ENCODE peak calls at places on chromosome 15, in four cellular contexts. One of them, this sample, is unnamed.

GRCh38 chr15:85744636-85745422 is 49.9 kb downstream of the KLHL25 start:
- DNase-seq in astrocyte of the spinal cord: no peak
- DNase-seq in cardiac fibroblast: no peak
- DNase-seq in AG04449: no peak
- DNase-seq in this sample: no peak

GRCh38 chr15:41774062-41774872 is at the start of gene MAPKBP1:
- DNase-seq in cardiac fibroblast: peak; percentile 98
- DNase-seq in astrocyte of the spinal cord: peak; percentile 99
- DNase-seq in AG04449: peak; percentile 93
- DNase-seq in this sample: peak; percentile 99

GRCh38 chr15:51623386-51623938 is 891 bp upstream of the DMXL2 start:
- DNase-seq in AG04449: no peak
- DNase-seq in astrocyte of the spinal cord: no peak
- DNase-seq in cardiac fibroblast: no peak
- DNase-seq in this sample: peak; percentile 11

GRCh38 chr15:57533062-57533735 is 58.5 kb upstream of the MYZAP start:
- DNase-seq in cardiac fibroblast: no peak
- DNase-seq in AG04449: no peak
- DNase-seq in astrocyte of the spinal cord: no peak
- DNase-seq in this sample: no peak

GRCh38 chr15:70492240-70493177 is 270.8 kb downstream of the UACA start:
- DNase-seq in cardiac fibroblast: peak; percentile 85
- DNase-seq in astrocyte of the spinal cord: peak; percentile 93
- DNase-seq in AG04449: peak; percentile 65
- DNase-seq in this sample: peak; percentile 94

GRCh38 chr15:42232606-42233005 is 24.5 kb upstream of the VPS39 start:
- DNase-seq in cardiac fibroblast: no peak
- DNase-seq in astrocyte of the spinal cord: no peak
- DNase-seq in AG04449: no peak
- DNase-seq in this sample: no peak

GRCh38 chr15:68634531-68634930 is 55.7 kb downstream of the CORO2B start:
- DNase-seq in AG04449: no peak
- DNase-seq in cardiac fibroblast: no peak
- DNase-seq in astrocyte of the spinal cord: no peak
- DNase-seq in this sample: no peak

GRCh38 chr15:91118796-91119590 is 18.9 kb downstream of the SV2B start:
- DNase-seq in cardiac fibroblast: no peak
- DNase-seq in AG04449: no peak
- DNase-seq in astrocyte of the spinal cord: no peak
- DNase-seq in this sample: no peak

GRCh38 chr15:49875392-49875791 is 243.6 kb downstream of the ATP8B4 start:
- DNase-seq in astrocyte of the spinal cord: no peak
- DNase-seq in cardiac fibroblast: no peak
- DNase-seq in AG04449: no peak
- DNase-seq in this sample: no peak

GRCh38 chr15:77901251-77901881 is 176.1 kb downstream of the TBC1D2B start:
- DNase-seq in AG04449: no peak
- DNase-seq in astrocyte of the spinal cord: no peak
- DNase-seq in cardiac fibroblast: no peak
- DNase-seq in this sample: no peak

GRCh38 chr15:80856400-80856799 is 77.2 kb downstream of the CEMIP start:
- DNase-seq in AG04449: no peak
- DNase-seq in astrocyte of the spinal cord: no peak
- DNase-seq in cardiac fibroblast: no peak
- DNase-seq in this sample: no peak

GRCh38 chr15:39792954-39793353 is 10.3 kb upstream of the FSIP1 start:
- DNase-seq in AG04449: no peak
- DNase-seq in astrocyte of the spinal cord: no peak
- DNase-seq in cardiac fibroblast: peak; percentile 70
- DNase-seq in this sample: peak; percentile 31

GRCh38 chr15:80988148-80988796 is 1.3 kb downstream of the MESD start:
- DNase-seq in astrocyte of the spinal cord: no peak
- DNase-seq in AG04449: no peak
- DNase-seq in cardiac fibroblast: no peak
- DNase-seq in this sample: no peak

GRCh38 chr15:80654299-80654698 is 40.8 kb upstream of the ABHD17C start:
- DNase-seq in AG04449: no peak
- DNase-seq in cardiac fibroblast: no peak
- DNase-seq in astrocyte of the spinal cord: no peak
- DNase-seq in this sample: no peak

GRCh38 chr15:39239562-39239961 is 341.3 kb upstream of the THBS1 start:
- DNase-seq in cardiac fibroblast: peak; percentile 61
- DNase-seq in AG04449: no peak
- DNase-seq in astrocyte of the spinal cord: peak; percentile 79
- DNase-seq in this sample: peak; percentile 40

GRCh38 chr15:57640935-57641682 is 49.4 kb downstream of the MYZAP start:
- DNase-seq in astrocyte of the spinal cord: peak; percentile 29
- DNase-seq in AG04449: no peak
- DNase-seq in cardiac fibroblast: peak; percentile 59
- DNase-seq in this sample: peak; percentile 60

GRCh38 chr15:51129513-51130197 is 34.9 kb upstream of the TNFAIP8L3 start:
- DNase-seq in cardiac fibroblast: no peak
- DNase-seq in astrocyte of the spinal cord: no peak
- DNase-seq in AG04449: no peak
- DNase-seq in this sample: peak; percentile 53

GRCh38 chr15:52148409-52148808 is 35.8 kb upstream of the BCL2L10 start:
- DNase-seq in astrocyte of the spinal cord: peak; percentile 24
- DNase-seq in AG04449: no peak
- DNase-seq in cardiac fibroblast: no peak
- DNase-seq in this sample: no peak

GRCh38 chr15:97961067-97961954 is 808 bp downstream of the ARRDC4 start:
- DNase-seq in cardiac fibroblast: peak; percentile 18
- DNase-seq in astrocyte of the spinal cord: no peak
- DNase-seq in AG04449: no peak
- DNase-seq in this sample: no peak

GRCh38 chr15:43370975-43371974 is at the start of the genes TUBGCP4 and ZSCAN29:
- DNase-seq in astrocyte of the spinal cord: peak; percentile 77
- DNase-seq in AG04449: no peak
- DNase-seq in cardiac fibroblast: peak; percentile 78
- DNase-seq in this sample: peak; percentile 69
- TF ChIP-seq CTCF in astrocyte of the spinal cord: peak; percentile 40
- TF ChIP-seq CTCF in AG04449: peak; percentile 22
- TF ChIP-seq CTCF in cardiac fibroblast: peak; percentile 45
- TF ChIP-seq CTCF in this sample: peak; percentile 44

GRCh38 chr15:72538931-72539330 is 64.8 kb downstream of the ARIH1 start:
- DNase-seq in astrocyte of the spinal cord: no peak
- DNase-seq in AG04449: no peak
- DNase-seq in cardiac fibroblast: no peak
- DNase-seq in this sample: no peak

GRCh38 chr15:72534522-72534921 is 60.4 kb downstream of the ARIH1 start:
- DNase-seq in cardiac fibroblast: no peak
- DNase-seq in AG04449: no peak
- DNase-seq in astrocyte of the spinal cord: no peak
- DNase-seq in this sample: no peak

GRCh38 chr15:72536506-72536905 is 62.4 kb downstream of the ARIH1 start:
- DNase-seq in astrocyte of the spinal cord: no peak
- DNase-seq in AG04449: no peak
- DNase-seq in cardiac fibroblast: no peak
- DNase-seq in this sample: no peak

GRCh38 chr15:72535911-72536310 is 61.8 kb downstream of the ARIH1 start:
- DNase-seq in astrocyte of the spinal cord: no peak
- DNase-seq in AG04449: no peak
- DNase-seq in cardiac fibroblast: no peak
- DNase-seq in this sample: no peak

GRCh38 chr15:72532991-72533601 is 59.0 kb downstream of the ARIH1 start:
- DNase-seq in astrocyte of the spinal cord: no peak
- DNase-seq in cardiac fibroblast: no peak
- DNase-seq in AG04449: no peak
- DNase-seq in this sample: peak; percentile 21
- TF ChIP-seq CTCF in astrocyte of the spinal cord: peak; percentile 46
- TF ChIP-seq CTCF in cardiac fibroblast: peak; percentile 47
- TF ChIP-seq CTCF in AG04449: no peak
- TF ChIP-seq CTCF in this sample: peak; percentile 59

GRCh38 chr15:62021991-62022600 is 38.2 kb downstream of the VPS13C start:
- DNase-seq in cardiac fibroblast: no peak
- DNase-seq in AG04449: no peak
- DNase-seq in astrocyte of the spinal cord: no peak
- DNase-seq in this sample: peak; percentile 22
- TF ChIP-seq CTCF in cardiac fibroblast: peak; percentile 46
- TF ChIP-seq CTCF in AG04449: peak; percentile 1
- TF ChIP-seq CTCF in astrocyte of the spinal cord: peak; percentile 41
- TF ChIP-seq CTCF in this sample: peak; percentile 55

GRCh38 chr15:88331291-88331690 is 74.8 kb upstream of the NTRK3 start:
- DNase-seq in astrocyte of the spinal cord: peak; percentile 2
- DNase-seq in AG04449: no peak
- DNase-seq in cardiac fibroblast: peak; percentile 2
- DNase-seq in this sample: peak; percentile 5
- TF ChIP-seq CTCF in astrocyte of the spinal cord: peak; percentile 53
- TF ChIP-seq CTCF in AG04449: peak; percentile 49
- TF ChIP-seq CTCF in cardiac fibroblast: peak; percentile 24
- TF ChIP-seq CTCF in this sample: peak; percentile 37

DNA sequence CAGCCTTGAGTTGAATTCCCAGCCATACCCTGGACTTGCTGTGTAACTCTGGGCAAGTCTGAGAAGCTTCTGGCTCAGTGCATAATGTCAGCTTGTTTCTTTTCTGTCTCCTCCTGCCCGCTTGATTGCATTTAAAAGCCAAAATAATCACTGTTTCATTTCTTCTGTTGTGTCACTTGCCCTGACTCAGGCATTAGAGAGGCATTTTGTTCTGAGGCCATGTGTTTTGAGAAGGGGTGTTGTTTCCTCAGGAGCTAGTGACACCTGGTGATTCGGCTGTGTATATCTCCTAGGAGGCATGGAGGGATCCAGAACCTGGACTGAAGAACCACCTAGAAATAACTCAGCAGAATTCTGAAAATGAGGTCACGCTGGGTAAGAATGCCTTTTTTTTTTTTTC is 16.0 kb downstream of the WDR73 start:
- DNase-seq in AG04449: no peak
- DNase-seq in astrocyte of the spinal cord: no peak
- DNase-seq in cardiac fibroblast: peak; percentile 55
- DNase-seq in this sample: peak; percentile 41
- TF ChIP-seq CTCF in AG04449: no peak
- TF ChIP-seq CTCF in astrocyte of the spinal cord: peak; percentile 10
- TF ChIP-seq CTCF in cardiac fibroblast: no peak
- TF ChIP-seq CTCF in this sample: peak; percentile 17

GRCh38 chr15:46080018-46080417 is 445.2 kb downstream of the SQOR start:
- DNase-seq in astrocyte of the spinal cord: peak; percentile 11
- DNase-seq in AG04449: no peak
- DNase-seq in cardiac fibroblast: no peak
- DNase-seq in this sample: no peak

GRCh38 chr15:46077220-46077619 is 442.4 kb downstream of the SQOR start:
- DNase-seq in astrocyte of the spinal cord: no peak
- DNase-seq in cardiac fibroblast: no peak
- DNase-seq in AG04449: no peak
- DNase-seq in this sample: no peak
- TF ChIP-seq CTCF in astrocyte of the spinal cord: no peak
- TF ChIP-seq CTCF in cardiac fibroblast: no peak
- TF ChIP-seq CTCF in AG04449: no peak
- TF ChIP-seq CTCF in this sample: no peak

DNA sequence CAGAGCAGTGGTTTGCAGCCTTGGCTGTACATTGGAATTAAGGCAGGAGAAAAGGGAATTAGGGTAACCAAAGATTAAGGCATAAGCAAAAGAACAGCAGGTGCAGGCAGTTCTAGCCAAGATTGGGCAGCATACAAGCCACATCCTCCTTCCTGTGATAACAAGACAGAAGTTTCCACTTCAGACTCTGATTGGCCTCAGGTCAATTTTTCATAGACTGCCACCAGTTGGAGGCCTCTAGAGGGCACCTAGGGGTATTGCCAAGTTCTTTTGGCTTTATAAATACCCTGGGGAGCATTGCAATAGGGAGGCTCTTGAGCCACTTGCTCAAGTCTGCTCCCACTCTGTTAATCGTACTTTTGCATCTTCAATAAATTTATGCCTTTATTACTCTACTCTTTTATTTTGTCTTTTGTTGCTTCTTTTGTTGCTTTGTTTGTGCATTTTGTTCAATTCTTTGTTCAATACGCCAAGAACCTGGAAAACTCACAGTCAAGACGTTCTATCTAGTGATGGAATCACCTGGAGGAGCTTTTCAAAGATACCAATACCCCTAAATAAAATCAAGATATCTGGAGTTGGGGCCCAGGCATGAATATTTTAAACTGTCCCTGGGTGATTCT is 32.2 kb upstream of the FMN1 start:
- DNase-seq in cardiac fibroblast: peak; percentile 40
- DNase-seq in AG04449: no peak
- DNase-seq in astrocyte of the spinal cord: peak; percentile 39
- DNase-seq in this sample: peak; percentile 19
- TF ChIP-seq CTCF in cardiac fibroblast: peak; percentile 18
- TF ChIP-seq CTCF in AG04449: no peak
- TF ChIP-seq CTCF in astrocyte of the spinal cord: peak; percentile 35
- TF ChIP-seq CTCF in this sample: peak; percentile 26

DNA sequence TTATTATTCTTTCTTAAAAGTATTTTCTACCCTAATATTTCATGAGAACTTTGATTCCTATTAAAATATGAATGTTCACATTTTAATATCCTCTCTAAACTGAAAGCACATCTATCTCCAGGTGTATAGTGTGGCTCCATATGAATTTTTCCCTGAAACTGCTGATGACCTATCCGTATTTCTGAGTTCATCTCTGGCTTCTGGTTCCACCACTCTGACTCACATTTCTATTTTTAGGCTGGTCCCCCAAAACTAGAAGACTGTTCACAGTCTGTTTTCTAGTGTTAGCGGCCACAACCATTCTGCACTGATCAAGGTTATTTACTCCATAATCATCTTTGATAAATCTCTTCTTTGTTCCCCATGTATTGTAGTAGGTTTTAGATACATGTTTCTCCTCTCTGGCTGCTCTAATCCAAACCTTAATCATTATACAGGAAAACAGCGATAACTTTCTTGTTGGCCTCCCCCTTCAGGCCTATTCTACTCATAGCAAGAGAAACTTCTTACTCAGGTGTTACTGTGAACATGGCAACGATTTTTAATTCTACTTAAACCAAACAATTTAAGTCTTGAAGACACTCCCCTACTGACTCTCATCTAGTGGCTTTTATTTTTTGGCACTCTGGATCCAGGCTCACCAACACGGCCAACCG is 12.8 kb downstream of the ADPGK start:
- DNase-seq in cardiac fibroblast: no peak
- DNase-seq in astrocyte of the spinal cord: no peak
- DNase-seq in AG04449: no peak
- DNase-seq in this sample: peak; percentile 35
- TF ChIP-seq CTCF in cardiac fibroblast: peak; percentile 20
- TF ChIP-seq CTCF in astrocyte of the spinal cord: peak; percentile 40
- TF ChIP-seq CTCF in AG04449: peak; percentile 4
- TF ChIP-seq CTCF in this sample: peak; percentile 46

GRCh38 chr15:75758071-75758872 is 45.6 kb upstream of the CSPG4 start:
- DNase-seq in astrocyte of the spinal cord: peak; percentile 77
- DNase-seq in cardiac fibroblast: peak; percentile 88
- DNase-seq in AG04449: no peak
- DNase-seq in this sample: peak; percentile 85
- TF ChIP-seq CTCF in astrocyte of the spinal cord: peak; percentile 34
- TF ChIP-seq CTCF in cardiac fibroblast: peak; percentile 50
- TF ChIP-seq CTCF in AG04449: peak; percentile 35
- TF ChIP-seq CTCF in this sample: peak; percentile 45

GRCh38 chr15:84608707-84609284 is 8.0 kb downstream of the ZSCAN2 start:
- DNase-seq in astrocyte of the spinal cord: no peak
- DNase-seq in cardiac fibroblast: no peak
- DNase-seq in AG04449: no peak
- DNase-seq in this sample: no peak
- TF ChIP-seq CTCF in astrocyte of the spinal cord: no peak
- TF ChIP-seq CTCF in cardiac fibroblast: no peak
- TF ChIP-seq CTCF in AG04449: no peak
- TF ChIP-seq CTCF in this sample: no peak